ENCODE peak calls at places on chromosomes 3 and 15, in nine cellular contexts. C is gastrocnemius medialis; V is adrenal gland; L is heart right ventricle; D is right atrium auricular region; S is hepatocyte; Q is endodermal cell; K is endothelial cell of umbilical vein; A is CD8-positive, alpha-beta memory T cell. N is an unnamed sample. For H3K36me3 and H3K9me3, the result is how much of the 10 kb centered on the place peaks cover.

GRCh38 chr3:133838916-133839800 is 33.5 kb downstream of the SRPRB start:
- DNase-seq in S (no peak), Q (no peak), V (no peak), K (no peak), D (no peak), L (no peak), A (no peak), C (no peak), N (no peak)

GRCh38 chr15:88513195-88513594 is 33.3 kb downstream of the DET1 start:
- DNase-seq in Q (no peak), A (no peak), S (peak), D (no peak), L (no peak), C (no peak), V (peak), K (peak), N (no peak)

GRCh38 chr15:61137139-61137792 is 91.8 kb downstream of the RORA start:
- DNase-seq in A (no peak), L (no peak), Q (no peak), V (no peak), S (no peak), K (no peak), D (no peak), C (peak), N (no peak)

GRCh38 chr15:67520276-67520975 is 505 bp upstream of the C15orf61 start:
- DNase-seq in V (no peak), Q (no peak), K (no peak), S (no peak), A (no peak), C (peak), D (no peak), L (no peak), N (no peak)

GRCh38 chr15:95937128-95937528 is 393.4 kb upstream of the NR2F2 start:
- DNase-seq in S (no peak), C (no peak), A (no peak), V (no peak), K (peak), L (no peak), Q (no peak), D (no peak), N (no peak)

GRCh38 chr3:191380001-191380400 is 49.7 kb upstream of the UTS2B start:
- DNase-seq in C (no peak), V (no peak), S (no peak), L (no peak), D (no peak), Q (no peak), K (no peak), A (no peak), N (no peak)

GRCh38 chr3:189142527-189142926 is 29.2 kb upstream of the TPRG1 start:
- DNase-seq in V (no peak), C (no peak), S (no peak), A (peak), K (no peak), D (no peak), L (no peak), Q (no peak), N (no peak)

GRCh38 chr15:22878103-22878502 is 39.6 kb downstream of the NIPA2 start:
- DNase-seq in D (no peak), K (no peak), V (no peak), C (no peak), A (no peak), L (no peak), Q (no peak), S (no peak), N (no peak)

GRCh38 chr15:70046716-70047369 is 50.9 kb downstream of the TLE3 start:
- DNase-seq in C (no peak), V (no peak), L (no peak), S (no peak), A (peak), K (no peak), D (no peak), Q (no peak), N (no peak)

GRCh38 chr15:70099966-70100494 is 2.3 kb upstream of the TLE3 start:
- DNase-seq in Q (no peak), L (no peak), C (no peak), K (no peak), S (peak), V (peak), A (peak), D (no peak), N (no peak)

GRCh38 chr15:64209680-64210334 is 47.0 kb upstream of the PPIB start:
- DNase-seq in C (no peak), K (peak), L (no peak), V (no peak), D (no peak), Q (no peak), A (no peak), S (peak), N (no peak)

GRCh38 chr3:159711560-159712333 is 276.9 kb upstream of the IL12A start:
- DNase-seq in V (peak), L (peak), Q (peak), A (no peak), S (peak), C (no peak), K (peak), D (no peak), N (peak)

GRCh38 chr3:25288416-25288815 is 139.6 kb upstream of the RARB start:
- DNase-seq in D (no peak), K (no peak), V (no peak), L (no peak), S (no peak), A (no peak), C (no peak), Q (no peak), N (no peak)

GRCh38 chr3:101479022-101479421 is 34.0 kb downstream of the SENP7 start:
- DNase-seq in A (no peak), C (no peak), K (no peak), V (no peak), D (no peak), L (no peak), Q (no peak), S (no peak), N (no peak)

DNA sequence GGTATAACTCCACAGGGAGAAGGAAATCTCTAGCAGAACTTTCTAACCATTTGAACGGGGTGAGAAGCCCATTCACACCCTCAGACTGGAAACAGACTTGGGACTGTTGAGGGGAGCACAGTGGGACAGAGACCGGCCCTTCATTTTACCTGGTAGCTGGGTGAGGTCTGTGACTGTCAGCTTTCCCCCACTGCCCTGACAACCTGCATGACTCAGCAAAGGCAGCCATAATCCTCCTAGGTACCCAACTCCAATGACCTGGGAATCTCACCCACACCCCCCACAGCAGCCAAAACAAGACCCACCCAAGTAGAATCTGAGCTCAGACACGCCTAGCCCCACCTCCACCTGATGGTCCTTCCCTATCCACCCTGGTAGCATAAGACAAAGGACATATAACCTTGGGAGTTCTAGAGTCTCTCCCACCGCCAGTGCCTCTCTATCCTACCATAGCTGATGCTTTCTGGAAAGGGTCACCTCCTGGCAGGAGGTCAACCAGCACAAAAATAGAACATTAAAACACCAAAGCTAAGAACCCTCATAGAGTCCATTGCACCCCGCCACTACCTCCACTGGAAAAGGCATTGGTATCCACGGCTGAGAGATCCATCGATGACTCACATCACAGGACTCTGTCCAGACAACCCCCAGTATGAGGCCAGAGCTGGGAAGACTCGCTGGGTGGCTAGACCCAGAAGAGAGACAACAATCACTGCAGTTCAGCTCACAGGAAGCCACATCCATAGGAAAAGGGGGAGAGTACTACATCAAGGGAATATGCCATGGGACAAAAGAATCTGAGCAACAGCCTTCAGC is 28.0 kb downstream of the SENP7 start:
- DNase-seq in Q (peak), A (no peak), C (no peak), L (no peak), K (peak), D (no peak), S (peak), V (no peak), N (peak)
- H3K36me3 ChIP-seq in Q (under half), A (under half), C (under half), L (under half), K (under half), D (under half), S (under half), V (under half), N (under half)

DNA sequence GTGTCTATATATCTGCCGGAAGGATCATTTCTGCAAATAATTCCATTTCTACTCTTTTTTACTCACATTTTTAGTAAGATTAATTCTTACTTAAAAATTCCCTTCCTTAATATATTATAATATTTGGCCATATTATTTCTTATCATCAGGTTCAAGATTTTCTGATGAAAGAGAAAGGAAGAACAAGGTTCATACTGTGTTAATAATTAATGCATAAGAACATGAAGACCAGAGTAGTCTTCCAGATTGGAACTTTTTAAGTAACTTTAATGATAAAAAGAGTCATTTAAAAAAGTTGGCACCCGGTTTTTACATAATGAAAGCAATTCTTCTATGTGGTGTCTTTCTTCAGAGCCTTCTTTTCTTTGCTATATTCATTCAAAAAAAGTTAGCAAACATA is 590 bp downstream of the ACKR4 start:
- DNase-seq in Q (no peak), L (no peak), A (no peak), D (no peak), C (no peak), V (no peak), K (peak), S (no peak), N (no peak)
- H3K4me3 ChIP-seq in Q (no peak), L (peak), A (no peak), D (peak), C (no peak), V (no peak), K (peak), S (no peak), N (no peak)

DNA sequence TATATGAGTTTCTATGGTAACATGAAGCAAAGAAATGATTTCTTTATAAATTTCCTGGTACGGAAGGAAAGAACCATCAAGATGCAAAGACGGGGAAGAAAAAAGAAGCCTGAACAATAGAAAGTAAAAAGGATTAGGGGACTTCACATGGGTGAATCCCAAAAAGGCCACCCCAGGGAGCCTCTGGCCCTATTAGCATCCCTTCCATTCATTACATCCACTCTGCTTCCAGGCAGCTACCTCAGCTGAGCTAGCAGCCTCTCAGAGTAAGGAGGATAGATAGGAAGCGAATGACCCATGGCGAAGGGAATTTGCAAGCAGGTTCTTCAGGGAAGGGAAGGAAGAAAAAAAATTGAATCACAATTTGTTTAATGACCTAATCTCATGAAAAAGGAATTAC is 81.6 kb downstream of the GABRB3 start:
- DNase-seq in A (no peak), K (no peak), S (no peak), C (no peak), L (no peak), D (no peak), V (no peak), Q (peak), N (no peak)
- H3K9me3 ChIP-seq in A (under half), K (under half), S (under half), C (under half), L (under half), D (under half), V (under half), Q (under half), N (under half)

GRCh38 chr15:65306551-65306950 is 2.1 kb downstream of the RNU5B-1 start:
- DNase-seq in L (no peak), A (no peak), D (no peak), V (no peak), Q (no peak), K (no peak), C (no peak), S (no peak), N (no peak)
- H3K36me3 ChIP-seq in L (under half), A (under half), D (under half), V (under half), Q (under half), K (under half), C (under half), S (under half), N (under half)

DNA sequence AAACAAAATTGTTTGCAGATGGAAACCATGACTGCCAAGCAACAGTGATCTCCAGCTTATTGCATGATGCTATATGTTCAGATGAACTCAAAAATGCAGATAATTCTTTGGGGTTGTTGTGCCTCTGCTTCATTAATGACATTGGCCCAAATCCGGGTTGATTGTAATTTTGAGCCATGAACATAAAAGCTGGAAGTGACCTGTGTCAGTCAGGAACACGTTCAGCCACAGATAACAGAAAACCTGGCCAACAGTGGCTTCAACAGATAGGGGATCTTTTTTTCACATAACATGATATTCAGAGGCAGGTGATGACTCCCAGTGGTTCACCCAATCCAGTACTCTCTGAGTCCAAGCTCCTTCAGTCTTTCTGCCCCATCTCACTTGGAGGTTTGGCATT is 76.9 kb upstream of the EIF1B start:
- DNase-seq in S (no peak), K (peak), L (no peak), Q (no peak), D (no peak), A (no peak), C (no peak), V (no peak), N (no peak)
- H3K4me3 ChIP-seq in S (no peak), K (no peak), L (no peak), Q (no peak), D (no peak), A (no peak), C (no peak), V (no peak), N (no peak)

N was measured in MG63.